ENCODE peak calls at places on chromosomes 6 and 20, in nine cellular contexts. Z, B, W, U, P, K, C, X and J are unnamed samples.

GRCh38 chr6:6466967-6467761 is 121.4 kb upstream of the LY86 start:
- DNase-seq in Z (peak; percentile 1), B (no peak), W (no peak), U (no peak), P (no peak), K (no peak), C (no peak), X (peak; percentile 85), J (no peak)

GRCh38 chr6:47687432-47687831 is 10.9 kb upstream of the ADGRF4 start:
- DNase-seq in Z (no peak), B (no peak), W (no peak), U (no peak), P (no peak), K (no peak), C (no peak), X (no peak), J (no peak)

GRCh38 chr20:1060985-1061384 is 57.4 kb upstream of the PSMF1 start:
- DNase-seq in Z (no peak), B (no peak), W (no peak), U (no peak), P (no peak), K (no peak), C (no peak), X (no peak), J (no peak)

GRCh38 chr6:28124350-28124970 is at the start of gene ZSCAN16:
- DNase-seq in Z (peak; percentile 83), B (peak; percentile 54), W (peak; percentile 89), U (peak; percentile 72), P (peak; percentile 92), K (peak; percentile 85), C (peak; percentile 47), X (peak; percentile 83), J (peak; percentile 89)

GRCh38 chr6:45677381-45677992 is 299.8 kb upstream of the SUPT3H start:
- DNase-seq in Z (peak; percentile 70), B (no peak), W (no peak), U (no peak), P (peak; percentile 72), K (no peak), C (no peak), X (no peak), J (no peak)

GRCh38 chr6:29647927-29648642 is 8.8 kb upstream of the MOG start:
- DNase-seq in Z (peak; percentile 55), B (no peak), W (peak; percentile 30), U (no peak), P (no peak), K (peak; percentile 61), C (no peak), X (peak; percentile 64), J (peak; percentile 48)

GRCh38 chr6:162409986-162410715 is 317.4 kb downstream of the PRKN start:
- DNase-seq in Z (no peak), B (no peak), W (no peak), U (no peak), P (no peak), K (no peak), C (no peak), X (no peak), J (no peak)

GRCh38 chr6:56955171-56956155 is 556 bp downstream of the BEND6 start:
- DNase-seq in Z (peak; percentile 93), B (no peak), W (peak; percentile 80), U (peak; percentile 68), P (peak; percentile 82), K (peak; percentile 89), C (peak; percentile 19), X (peak; percentile 73), J (peak; percentile 91)

GRCh38 chr20:56628873-56629463 is at the start of gene TFAP2C:
- DNase-seq in Z (no peak), B (no peak), W (peak; percentile 34), U (no peak), P (peak; percentile 58), K (no peak), C (no peak), X (peak; percentile 98), J (peak; percentile 89)

GRCh38 chr6:90650041-90650948 is 63.4 kb upstream of the MAP3K7 start:
- DNase-seq in Z (no peak), B (no peak), W (no peak), U (no peak), P (no peak), K (no peak), C (no peak), X (no peak), J (no peak)